ENCODE peak calls at places on chromosomes 12 and 14, in nine cellular contexts. One of them, this sample, is unnamed.

GRCh38 chr14:99592933-99593753 is 10.9 kb downstream of the CCDC85C start:
- DNase-seq in kidney epithelial cell: no peak
- DNase-seq in neural crest cell: no peak
- DNase-seq in GM13976: no peak
- DNase-seq in fibroblast of pulmonary artery: no peak
- DNase-seq in left ventricle myocardium inferior: no peak
- DNase-seq in GM23338: no peak
- DNase-seq in AG09309: no peak
- DNase-seq in mucosa of descending colon: peak; percentile 37
- DNase-seq in this sample: no peak

GRCh38 chr12:31003861-31004640 is 69.6 kb upstream of the DDX11 start:
- DNase-seq in kidney epithelial cell: no peak
- DNase-seq in neural crest cell: no peak
- DNase-seq in GM13976: no peak
- DNase-seq in fibroblast of pulmonary artery: no peak
- DNase-seq in left ventricle myocardium inferior: no peak
- DNase-seq in GM23338: no peak
- DNase-seq in AG09309: no peak
- DNase-seq in mucosa of descending colon: no peak
- DNase-seq in this sample: no peak

GRCh38 chr14:50038398-50039119 is 77.8 kb downstream of the VCPKMT start:
- DNase-seq in kidney epithelial cell: no peak
- DNase-seq in neural crest cell: no peak
- DNase-seq in GM13976: peak; percentile 79
- DNase-seq in fibroblast of pulmonary artery: peak; percentile 75
- DNase-seq in left ventricle myocardium inferior: no peak
- DNase-seq in GM23338: peak; percentile 26
- DNase-seq in AG09309: peak; percentile 97
- DNase-seq in mucosa of descending colon: no peak
- DNase-seq in this sample: peak; percentile 84

GRCh38 chr14:89856871-89857345 is 97.6 kb downstream of the EFCAB11 start:
- DNase-seq in kidney epithelial cell: no peak
- DNase-seq in neural crest cell: no peak
- DNase-seq in GM13976: no peak
- DNase-seq in fibroblast of pulmonary artery: peak; percentile 51
- DNase-seq in left ventricle myocardium inferior: no peak
- DNase-seq in GM23338: no peak
- DNase-seq in AG09309: no peak
- DNase-seq in mucosa of descending colon: no peak
- DNase-seq in this sample: no peak

GRCh38 chr14:38837333-38838048 is 265.5 kb downstream of the SEC23A start:
- DNase-seq in kidney epithelial cell: no peak
- DNase-seq in neural crest cell: no peak
- DNase-seq in GM13976: no peak
- DNase-seq in fibroblast of pulmonary artery: no peak
- DNase-seq in left ventricle myocardium inferior: no peak
- DNase-seq in GM23338: no peak
- DNase-seq in AG09309: no peak
- DNase-seq in mucosa of descending colon: peak; percentile 61
- DNase-seq in this sample: no peak

GRCh38 chr12:51869490-51869865 is 18.4 kb upstream of the ANKRD33 start:
- DNase-seq in kidney epithelial cell: no peak
- DNase-seq in neural crest cell: no peak
- DNase-seq in GM13976: no peak
- DNase-seq in fibroblast of pulmonary artery: no peak
- DNase-seq in left ventricle myocardium inferior: no peak
- DNase-seq in GM23338: peak; percentile 50
- DNase-seq in AG09309: no peak
- DNase-seq in mucosa of descending colon: no peak
- DNase-seq in this sample: peak; percentile 24

GRCh38 chr12:20097561-20097960 is 270.8 kb upstream of the PDE3A start:
- DNase-seq in kidney epithelial cell: no peak
- DNase-seq in neural crest cell: no peak
- DNase-seq in GM13976: peak; percentile 53
- DNase-seq in fibroblast of pulmonary artery: peak; percentile 79
- DNase-seq in left ventricle myocardium inferior: no peak
- DNase-seq in GM23338: no peak
- DNase-seq in AG09309: peak; percentile 24
- DNase-seq in mucosa of descending colon: no peak
- DNase-seq in this sample: peak; percentile 59

GRCh38 chr12:104457746-104458644 is 1.2 kb downstream of the CHST11 start:
- DNase-seq in kidney epithelial cell: no peak
- DNase-seq in neural crest cell: peak; percentile 11
- DNase-seq in GM13976: peak; percentile 78
- DNase-seq in fibroblast of pulmonary artery: no peak
- DNase-seq in left ventricle myocardium inferior: peak; percentile 23
- DNase-seq in GM23338: peak; percentile 66
- DNase-seq in AG09309: no peak
- DNase-seq in mucosa of descending colon: peak; percentile 43
- DNase-seq in this sample: peak; percentile 78

GRCh38 chr12:106773286-106773685 is 1.2 kb upstream of the RIC8B start:
- DNase-seq in kidney epithelial cell: no peak
- DNase-seq in neural crest cell: no peak
- DNase-seq in GM13976: no peak
- DNase-seq in fibroblast of pulmonary artery: no peak
- DNase-seq in left ventricle myocardium inferior: no peak
- DNase-seq in GM23338: peak; percentile 17
- DNase-seq in AG09309: no peak
- DNase-seq in mucosa of descending colon: no peak
- DNase-seq in this sample: no peak

GRCh38 chr12:72889791-72890190 is 617.6 kb downstream of the TRHDE start:
- DNase-seq in kidney epithelial cell: no peak
- DNase-seq in neural crest cell: no peak
- DNase-seq in GM13976: no peak
- DNase-seq in fibroblast of pulmonary artery: no peak
- DNase-seq in left ventricle myocardium inferior: no peak
- DNase-seq in GM23338: peak; percentile 2
- DNase-seq in AG09309: no peak
- DNase-seq in mucosa of descending colon: no peak
- DNase-seq in this sample: no peak

GRCh38 chr12:121955258-121956040 is 37.1 kb downstream of the CFAP251 start:
- DNase-seq in kidney epithelial cell: no peak
- DNase-seq in neural crest cell: no peak
- DNase-seq in GM13976: no peak
- DNase-seq in fibroblast of pulmonary artery: peak; percentile 47
- DNase-seq in left ventricle myocardium inferior: no peak
- DNase-seq in GM23338: peak; percentile 56
- DNase-seq in AG09309: no peak
- DNase-seq in mucosa of descending colon: no peak
- DNase-seq in this sample: no peak

GRCh38 chr12:39365364-39366001 is 77.4 kb downstream of the KIF21A start:
- DNase-seq in kidney epithelial cell: no peak
- DNase-seq in neural crest cell: no peak
- DNase-seq in GM13976: no peak
- DNase-seq in fibroblast of pulmonary artery: peak; percentile 22
- DNase-seq in left ventricle myocardium inferior: no peak
- DNase-seq in GM23338: no peak
- DNase-seq in AG09309: no peak
- DNase-seq in mucosa of descending colon: no peak
- DNase-seq in this sample: no peak

DNA sequence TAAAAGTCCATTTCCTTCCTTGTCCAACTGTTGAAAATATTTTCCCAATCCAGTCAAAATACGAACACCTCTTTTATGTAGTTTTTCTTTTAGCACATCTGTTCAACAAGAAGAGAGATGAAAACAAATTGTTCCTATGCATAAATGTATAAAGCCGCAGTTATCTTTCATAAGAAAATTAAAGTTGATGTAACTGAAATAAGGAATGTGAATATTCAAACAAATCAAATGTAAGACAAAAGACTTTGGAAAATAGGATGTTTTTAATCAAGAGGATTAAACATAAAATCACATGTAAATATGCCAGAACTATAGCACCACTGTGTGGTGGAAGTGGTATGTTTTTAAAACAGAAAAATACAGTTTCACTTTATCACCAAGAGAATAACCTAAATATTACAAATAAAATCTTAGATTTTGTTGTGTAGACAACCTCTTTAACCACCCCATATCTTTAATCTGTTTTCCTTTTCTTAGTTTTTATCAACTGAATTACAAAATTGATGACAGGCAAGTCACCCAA is 40.4 kb downstream of the CAPS2 start:
- DNase-seq in kidney epithelial cell: peak; percentile 1
- DNase-seq in neural crest cell: no peak
- DNase-seq in GM13976: no peak
- DNase-seq in fibroblast of pulmonary artery: peak; percentile 42
- DNase-seq in left ventricle myocardium inferior: no peak
- DNase-seq in GM23338: no peak
- DNase-seq in AG09309: no peak
- DNase-seq in mucosa of descending colon: no peak
- DNase-seq in this sample: no peak
- TF ChIP-seq CTCF in kidney epithelial cell: peak; percentile 23
- TF ChIP-seq CTCF in neural crest cell: peak; percentile 63
- TF ChIP-seq CTCF in GM13976: no peak
- TF ChIP-seq CTCF in fibroblast of pulmonary artery: peak; percentile 31
- TF ChIP-seq CTCF in left ventricle myocardium inferior: peak; percentile 19
- TF ChIP-seq CTCF in GM23338: peak; percentile 54
- TF ChIP-seq CTCF in AG09309: peak; percentile 29
- TF ChIP-seq CTCF in mucosa of descending colon: no peak
- TF ChIP-seq CTCF in this sample: peak; percentile 27

GRCh38 chr12:5797661-5798060 is 147.4 kb downstream of the ANO2 start:
- DNase-seq in kidney epithelial cell: no peak
- DNase-seq in neural crest cell: no peak
- DNase-seq in GM13976: no peak
- DNase-seq in fibroblast of pulmonary artery: no peak
- DNase-seq in left ventricle myocardium inferior: no peak
- DNase-seq in GM23338: no peak
- DNase-seq in AG09309: no peak
- DNase-seq in mucosa of descending colon: no peak
- DNase-seq in this sample: no peak

GRCh38 chr12:5792350-5792749 is 152.7 kb downstream of the ANO2 start:
- DNase-seq in kidney epithelial cell: no peak
- DNase-seq in neural crest cell: no peak
- DNase-seq in GM13976: no peak
- DNase-seq in fibroblast of pulmonary artery: no peak
- DNase-seq in left ventricle myocardium inferior: no peak
- DNase-seq in GM23338: no peak
- DNase-seq in AG09309: no peak
- DNase-seq in mucosa of descending colon: no peak
- DNase-seq in this sample: no peak

GRCh38 chr12:5798242-5799015 is 146.6 kb downstream of the ANO2 start:
- DNase-seq in kidney epithelial cell: no peak
- DNase-seq in neural crest cell: no peak
- DNase-seq in GM13976: no peak
- DNase-seq in fibroblast of pulmonary artery: no peak
- DNase-seq in left ventricle myocardium inferior: no peak
- DNase-seq in GM23338: no peak
- DNase-seq in AG09309: no peak
- DNase-seq in mucosa of descending colon: no peak
- DNase-seq in this sample: no peak

GRCh38 chr12:5794156-5794555 is 150.9 kb downstream of the ANO2 start:
- DNase-seq in kidney epithelial cell: no peak
- DNase-seq in neural crest cell: no peak
- DNase-seq in GM13976: no peak
- DNase-seq in fibroblast of pulmonary artery: no peak
- DNase-seq in left ventricle myocardium inferior: no peak
- DNase-seq in GM23338: no peak
- DNase-seq in AG09309: no peak
- DNase-seq in mucosa of descending colon: no peak
- DNase-seq in this sample: no peak

DNA sequence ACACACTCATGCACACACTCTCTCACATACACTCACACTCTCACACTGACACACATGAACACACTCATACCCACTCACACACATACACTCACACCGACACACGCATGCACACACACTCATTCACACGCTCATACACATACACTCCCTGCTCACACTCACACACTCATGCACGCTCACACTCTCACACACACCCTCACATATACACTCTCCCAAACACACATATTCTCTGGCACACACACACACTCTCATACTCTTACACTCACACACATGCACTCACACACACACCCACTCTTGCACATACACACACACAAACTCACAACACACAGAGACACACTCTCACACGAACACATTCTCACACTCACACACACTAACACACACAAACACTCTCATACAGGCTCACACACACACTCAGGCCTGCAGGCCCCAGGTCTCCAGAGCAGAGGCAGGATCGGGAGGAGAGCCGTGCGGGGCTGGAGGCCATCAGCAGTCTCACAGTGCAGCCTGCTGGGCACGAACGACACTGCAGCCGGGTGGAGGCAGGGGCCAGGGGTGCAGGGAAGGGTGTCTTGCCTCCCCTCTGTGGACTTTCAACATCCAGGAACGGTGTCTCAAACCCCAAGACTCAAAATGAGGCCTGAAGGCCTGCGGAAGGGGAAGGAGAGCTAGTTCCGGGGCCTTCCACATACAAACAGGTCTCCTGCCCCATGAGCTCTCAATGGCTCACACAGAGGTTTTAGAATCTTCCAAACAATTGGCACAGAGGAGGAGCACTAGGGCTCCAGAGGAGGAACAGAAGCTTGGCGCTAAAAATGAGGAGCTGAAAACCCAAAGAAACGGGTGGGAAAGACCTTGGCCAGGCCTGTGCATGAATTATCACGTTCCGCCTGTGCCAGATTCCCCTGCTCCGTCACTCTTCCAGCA is 148.6 kb downstream of the ANO2 start:
- DNase-seq in kidney epithelial cell: no peak
- DNase-seq in neural crest cell: peak; percentile 57
- DNase-seq in GM13976: peak; percentile 32
- DNase-seq in fibroblast of pulmonary artery: peak; percentile 3
- DNase-seq in left ventricle myocardium inferior: peak; percentile 50
- DNase-seq in GM23338: peak; percentile 82
- DNase-seq in AG09309: no peak
- DNase-seq in mucosa of descending colon: peak; percentile 69
- DNase-seq in this sample: peak; percentile 21
- TF ChIP-seq CTCF in kidney epithelial cell: peak; percentile 82
- TF ChIP-seq CTCF in neural crest cell: peak; percentile 89
- TF ChIP-seq CTCF in GM13976: peak; percentile 37
- TF ChIP-seq CTCF in fibroblast of pulmonary artery: peak; percentile 14
- TF ChIP-seq CTCF in left ventricle myocardium inferior: peak; percentile 66
- TF ChIP-seq CTCF in GM23338: peak; percentile 80
- TF ChIP-seq CTCF in AG09309: peak; percentile 67
- TF ChIP-seq CTCF in mucosa of descending colon: peak; percentile 60
- TF ChIP-seq CTCF in this sample: peak; percentile 58

GRCh38 chr14:102898776-102899515 is 23.5 kb upstream of the AMN start:
- DNase-seq in kidney epithelial cell: no peak
- DNase-seq in neural crest cell: no peak
- DNase-seq in GM13976: peak; percentile 64
- DNase-seq in fibroblast of pulmonary artery: no peak
- DNase-seq in left ventricle myocardium inferior: no peak
- DNase-seq in GM23338: no peak
- DNase-seq in AG09309: no peak
- DNase-seq in mucosa of descending colon: no peak
- DNase-seq in this sample: peak; percentile 66
- TF ChIP-seq CTCF in kidney epithelial cell: no peak
- TF ChIP-seq CTCF in neural crest cell: no peak
- TF ChIP-seq CTCF in GM13976: no peak
- TF ChIP-seq CTCF in fibroblast of pulmonary artery: no peak
- TF ChIP-seq CTCF in left ventricle myocardium inferior: no peak
- TF ChIP-seq CTCF in GM23338: no peak
- TF ChIP-seq CTCF in AG09309: no peak
- TF ChIP-seq CTCF in mucosa of descending colon: no peak
- TF ChIP-seq CTCF in this sample: no peak

DNA sequence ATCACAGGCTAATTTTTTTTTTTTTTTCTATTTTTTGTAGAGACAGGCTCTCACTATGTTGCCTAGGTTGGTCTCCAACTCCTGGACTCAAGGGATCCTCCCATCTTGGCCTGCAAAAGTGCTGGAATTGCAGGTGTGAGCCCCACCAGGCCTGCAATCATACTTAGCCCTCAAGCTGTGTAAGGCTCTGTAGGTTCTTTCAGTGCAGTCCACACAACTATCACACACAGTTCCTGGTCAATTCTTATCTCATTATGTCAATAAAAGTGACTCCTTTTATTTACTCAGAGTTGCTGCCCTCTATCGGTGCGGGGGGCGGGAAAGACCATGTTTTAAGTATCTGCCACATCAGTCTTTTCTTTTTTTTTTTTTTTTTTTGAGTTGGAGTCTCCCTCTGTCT is 29.0 kb downstream of the SLC2A3 start:
- DNase-seq in kidney epithelial cell: no peak
- DNase-seq in neural crest cell: peak; percentile 5
- DNase-seq in GM13976: peak; percentile 32
- DNase-seq in fibroblast of pulmonary artery: peak; percentile 43
- DNase-seq in left ventricle myocardium inferior: no peak
- DNase-seq in GM23338: peak; percentile 85
- DNase-seq in AG09309: peak; percentile 4
- DNase-seq in mucosa of descending colon: peak; percentile 49
- DNase-seq in this sample: no peak
- TF ChIP-seq CTCF in kidney epithelial cell: peak; percentile 53
- TF ChIP-seq CTCF in neural crest cell: peak; percentile 61
- TF ChIP-seq CTCF in GM13976: no peak
- TF ChIP-seq CTCF in fibroblast of pulmonary artery: peak; percentile 39
- TF ChIP-seq CTCF in left ventricle myocardium inferior: peak; percentile 29
- TF ChIP-seq CTCF in GM23338: peak; percentile 69
- TF ChIP-seq CTCF in AG09309: peak; percentile 41
- TF ChIP-seq CTCF in mucosa of descending colon: no peak
- TF ChIP-seq CTCF in this sample: no peak